ENCODE peak calls at places on chromosomes 2 and 18, in eight cellular contexts. Z, U, K, B, M, W, C and G are unnamed samples.

GRCh38 chr2:9519250-9519649 is 36.4 kb downstream of the ADAM17 start:
- DNase-seq in K (no peak), C (no peak), U (no peak), Z (no peak), W (no peak), M (no peak), B (no peak), G (no peak)

GRCh38 chr2:48496867-48497266 is 33.1 kb upstream of the STON1 start:
- DNase-seq in B (no peak), U (peak), M (no peak), Z (no peak), K (no peak), W (no peak), C (peak), G (no peak)

GRCh38 chr2:110770308-110770695 is 37.9 kb downstream of the ACOXL start:
- DNase-seq in B (no peak), M (peak), Z (no peak), U (no peak), W (no peak), K (no peak), C (no peak), G (no peak)

GRCh38 chr2:215238485-215239098 is 73.3 kb upstream of the ATIC start:
- DNase-seq in K (no peak), M (no peak), B (no peak), U (no peak), C (no peak), Z (no peak), W (no peak), G (no peak)

GRCh38 chr2:77666251-77666980 is 144.2 kb upstream of the LRRTM4 start:
- DNase-seq in M (no peak), Z (no peak), W (no peak), C (no peak), U (no peak), B (no peak), K (no peak), G (no peak)

GRCh38 chr18:47752796-47753645 is 177.4 kb downstream of the SMAD2 start:
- DNase-seq in C (no peak), U (no peak), Z (no peak), K (no peak), M (no peak), B (no peak), W (no peak), G (no peak)

GRCh38 chr2:9074930-9075329 is 71.4 kb upstream of the MBOAT2 start:
- DNase-seq in U (no peak), Z (no peak), W (no peak), C (no peak), M (no peak), B (no peak), K (no peak), G (no peak)

GRCh38 chr2:177296047-177296446 is 31.5 kb upstream of the NFE2L2 start:
- DNase-seq in C (peak), Z (no peak), U (peak), M (no peak), K (no peak), B (no peak), W (no peak), G (peak)

GRCh38 chr2:217060516-217060915 is 200.7 kb upstream of the TNP1 start:
- DNase-seq in U (no peak), K (no peak), W (no peak), C (no peak), B (no peak), Z (no peak), M (no peak), G (peak)

GRCh38 chr2:75022516-75022915 is 64.1 kb downstream of the POLE4 start:
- DNase-seq in U (peak), M (no peak), K (no peak), Z (no peak), C (peak), W (no peak), B (no peak), G (no peak)

GRCh38 chr2:85430780-85431601 is 12.5 kb downstream of the SH2D6 start:
- DNase-seq in K (no peak), M (no peak), Z (no peak), W (no peak), B (no peak), C (no peak), U (no peak), G (no peak)

GRCh38 chr18:13011719-13012118 is 20.6 kb downstream of the CEP192 start:
- DNase-seq in K (no peak), M (no peak), Z (no peak), C (no peak), W (no peak), B (no peak), U (no peak), G (no peak)

GRCh38 chr2:102301867-102302362 is 9.4 kb upstream of the IL1RL1 start:
- DNase-seq in U (no peak), K (no peak), C (peak), Z (no peak), B (no peak), M (no peak), W (peak), G (no peak)